ENCODE peak calls at places on chromosomes 3 and 15, in four cellular contexts. H is mesenchymal stem cell, P is A549, L is gastrocnemius medialis. Q is an unnamed sample.

GRCh38 chr3:128470134-128470915 is 3.6 kb upstream of the DNAJB8 start:
- DNase-seq in H (no peak), P (no peak), L (no peak), Q (no peak)

GRCh38 chr15:71515375-71516186 is 294.8 kb upstream of the NR2E3 start:
- DNase-seq in L (no peak), P (no peak), H (no peak), Q (no peak)

GRCh38 chr3:49806838-49807237 is 3.8 kb downstream of the INKA1 start:
- DNase-seq in P (no peak), H (no peak), L (no peak), Q (no peak)

GRCh38 chr3:29185706-29186105 is 95.2 kb upstream of the RBMS3 start:
- DNase-seq in L (no peak), P (no peak), H (peak), Q (no peak)

GRCh38 chr3:139746481-139746880 is 68.7 kb upstream of the NMNAT3 start:
- DNase-seq in P (no peak), H (no peak), L (no peak), Q (no peak)

GRCh38 chr15:70584838-70585706 is 178.3 kb downstream of the UACA start:
- DNase-seq in H (peak), P (peak), L (no peak), Q (peak)

GRCh38 chr15:89332446-89332845 is 2.2 kb downstream of the POLG start:
- DNase-seq in L (no peak), P (peak), H (peak), Q (peak)

GRCh38 chr3:56751056-56751455 is 50.7 kb downstream of the ARHGEF3 start:
- DNase-seq in H (no peak), P (no peak), L (no peak), Q (no peak)

GRCh38 chr3:132726341-132726823 is 4.2 kb upstream of the NPHP3 start:
- DNase-seq in L (no peak), P (peak), H (peak), Q (no peak)

GRCh38 chr3:49164983-49165720 is 979 bp downstream of the CCDC71 start:
- DNase-seq in H (peak), L (no peak), P (no peak), Q (no peak)

GRCh38 chr15:60004846-60005351 is 788 bp downstream of the FOXB1 start:
- DNase-seq in L (no peak), P (no peak), H (peak), Q (no peak)

GRCh38 chr15:57223345-57223744 is 153.0 kb upstream of the CGNL1 start:
- DNase-seq in P (no peak), H (no peak), L (no peak), Q (no peak)

GRCh38 chr15:63495780-63496179 is 8.6 kb upstream of the USP3 start:
- DNase-seq in H (no peak), L (no peak), P (no peak), Q (no peak)

GRCh38 chr3:43177092-43177491 is 71.2 kb upstream of the POMGNT2 start:
- DNase-seq in H (no peak), L (no peak), P (no peak), Q (no peak)

GRCh38 chr3:42728056-42728455 is 25.5 kb upstream of the HHATL start:
- DNase-seq in L (no peak), P (no peak), H (no peak), Q (no peak)

GRCh38 chr15:78709263-78709882 is 68.4 kb upstream of the CHRNB4 start:
- DNase-seq in H (peak), P (peak), L (peak), Q (peak)
- H3K4me3 ChIP-seq in H (no peak), P (peak), L (no peak), Q (no peak)

GRCh38 chr15:92077353-92078080 is 224.0 kb downstream of the SLCO3A1 start:
- DNase-seq in L (peak), H (peak), P (peak), Q (peak)

GRCh38 chr15:92079047-92079446 is 225.5 kb downstream of the SLCO3A1 start:
- DNase-seq in L (no peak), P (no peak), H (no peak), Q (no peak)

GRCh38 chr15:92076536-92076935 is 223.0 kb downstream of the SLCO3A1 start:
- DNase-seq in H (no peak), P (no peak), L (no peak), Q (no peak)

GRCh38 chr15:92079647-92080255 is 226.2 kb downstream of the SLCO3A1 start:
- DNase-seq in P (no peak), L (no peak), H (no peak), Q (no peak)

DNA sequence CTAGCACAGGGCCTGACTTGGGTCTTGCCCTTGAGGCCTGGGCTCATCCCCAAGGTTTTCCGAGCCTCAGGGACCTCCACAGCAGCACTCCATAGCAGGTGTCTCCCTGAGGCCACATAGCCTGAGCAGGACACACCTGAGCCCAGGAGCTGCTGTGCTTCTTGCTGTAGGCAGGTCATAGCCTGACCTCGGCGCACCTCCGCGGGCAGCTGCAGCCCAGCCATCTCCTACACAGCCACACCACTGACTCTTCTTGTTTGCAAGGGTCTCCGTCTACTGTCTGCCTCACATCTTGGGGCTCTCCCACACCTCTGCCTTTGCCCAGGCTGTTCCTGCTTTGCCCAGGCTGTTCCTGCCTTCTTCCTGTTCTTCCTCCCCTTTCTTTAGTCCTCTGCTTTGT is 224.8 kb downstream of the SLCO3A1 start:
- DNase-seq in H (no peak), L (no peak), P (no peak), Q (no peak)
- H3K4me3 ChIP-seq in H (no peak), L (no peak), P (no peak), Q (no peak)

GRCh38 chr3:98886525-98886924 is 15.0 kb downstream of the DCBLD2 start:
- DNase-seq in L (no peak), P (no peak), H (no peak), Q (no peak)

GRCh38 chr3:98885851-98886250 is 15.6 kb downstream of the DCBLD2 start:
- DNase-seq in P (no peak), H (peak), L (no peak), Q (no peak)

GRCh38 chr3:98887684-98888083 is 13.8 kb downstream of the DCBLD2 start:
- DNase-seq in L (no peak), H (no peak), P (no peak), Q (no peak)

GRCh38 chr3:98890181-98890882 is 11.2 kb downstream of the DCBLD2 start:
- DNase-seq in H (no peak), P (no peak), L (no peak), Q (no peak)

DNA sequence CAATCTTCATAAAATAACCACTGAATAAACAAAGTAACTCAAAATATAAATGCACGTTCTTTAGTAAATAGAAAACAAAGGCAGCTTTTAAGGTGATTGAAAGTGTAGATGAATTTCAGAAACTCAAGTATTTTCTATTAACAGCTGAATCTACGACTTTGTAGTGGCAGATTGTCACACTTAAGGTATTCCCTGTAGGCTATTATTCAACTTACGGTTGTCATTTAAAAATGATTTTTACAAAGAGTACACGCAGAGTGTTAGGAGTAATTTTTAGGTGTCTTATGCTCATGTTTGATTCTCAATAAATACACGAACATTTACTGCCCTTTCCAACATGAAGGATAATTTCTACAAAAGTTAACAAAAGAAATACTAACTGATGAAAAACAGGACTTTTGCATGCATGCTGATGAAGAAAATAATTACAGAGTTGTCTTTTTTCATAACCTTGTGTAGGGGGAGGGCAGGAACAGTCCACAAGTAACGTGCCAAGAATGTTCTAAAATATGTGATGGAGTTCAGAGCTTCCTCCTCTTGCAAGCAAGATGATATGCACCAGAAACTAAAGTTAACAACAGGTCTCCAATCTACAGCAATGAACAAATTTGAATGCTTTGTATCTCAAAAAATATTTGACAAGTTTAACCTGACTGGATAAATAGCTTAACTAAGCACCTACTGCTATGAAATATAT is 16.7 kb downstream of the DCBLD2 start:
- DNase-seq in P (no peak), H (peak), L (no peak), Q (no peak)
- H3K4me3 ChIP-seq in P (peak), H (no peak), L (no peak), Q (no peak)

DNA sequence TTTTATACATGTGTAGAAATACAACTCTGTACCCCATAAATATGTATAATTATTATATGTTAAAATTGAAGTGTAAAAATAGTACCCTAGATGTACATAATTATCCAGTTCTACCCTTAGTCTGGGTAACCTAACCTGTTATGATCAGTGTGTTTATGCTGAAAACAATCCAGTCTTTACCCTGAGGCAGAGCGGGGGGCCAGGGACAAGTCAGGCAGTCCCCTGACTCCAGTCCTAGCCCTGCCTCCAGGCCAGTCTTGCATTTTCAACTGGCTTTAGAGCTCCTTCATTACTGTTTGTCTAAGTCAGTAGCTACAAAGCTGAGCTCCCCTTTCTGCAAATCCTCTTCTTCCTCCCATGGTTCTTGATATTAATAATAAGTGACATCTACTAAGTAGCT is 3.1 kb downstream of the MESD start:
- DNase-seq in P (no peak), L (no peak), H (no peak), Q (no peak)
- H3K4me3 ChIP-seq in P (no peak), L (no peak), H (no peak), Q (no peak)

GRCh38 chr3:13894096-13894811 is 14.4 kb upstream of the WNT7A start:
- DNase-seq in P (no peak), H (no peak), L (no peak), Q (no peak)
- H3K4me3 ChIP-seq in P (no peak), H (no peak), L (no peak), Q (no peak)

DNA sequence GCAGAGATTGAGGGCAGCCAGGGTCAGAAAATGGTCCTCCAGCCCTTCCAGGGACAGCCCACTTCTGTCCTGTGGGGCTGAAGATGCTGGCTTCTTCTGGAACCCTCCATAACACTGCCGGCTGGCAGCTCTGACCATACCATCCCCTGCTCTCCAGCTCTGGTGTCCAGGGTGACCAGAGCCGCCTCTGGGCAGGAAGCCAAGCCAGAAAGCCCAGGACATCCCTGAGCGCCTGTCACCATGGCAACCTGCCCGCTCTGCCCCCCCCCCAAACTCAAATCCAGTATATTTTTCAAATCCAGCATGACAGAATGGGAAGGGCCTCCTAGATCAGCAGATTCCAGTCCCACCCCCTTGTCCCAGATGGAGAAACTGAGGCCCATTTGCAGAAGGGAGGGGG is 420 bp upstream of the TMIE start:
- DNase-seq in H (no peak), P (no peak), L (no peak), Q (peak)
- H3K4me3 ChIP-seq in H (no peak), P (no peak), L (no peak), Q (no peak)

DNA sequence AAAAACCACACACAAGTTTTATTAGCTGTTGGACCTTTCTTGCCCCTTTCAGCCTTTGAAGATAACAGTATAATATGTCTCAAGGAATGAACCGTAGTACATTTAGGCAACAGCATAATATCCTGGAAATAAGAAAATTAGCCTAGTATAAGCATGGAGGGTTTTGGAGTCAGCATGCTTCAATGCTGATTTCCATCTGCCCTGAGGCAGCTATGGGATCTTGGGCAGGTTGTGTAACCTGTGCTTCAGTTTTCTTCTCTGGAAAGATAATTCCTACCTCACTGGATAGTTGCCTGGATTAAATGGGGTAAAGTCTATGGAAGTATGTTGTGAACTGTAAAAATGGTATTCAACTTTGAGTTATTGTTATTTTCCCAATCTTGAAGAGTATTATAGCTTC is 1.6 kb downstream of the DHX30 start:
- DNase-seq in P (no peak), H (no peak), L (no peak), Q (no peak)
- H3K4me3 ChIP-seq in P (no peak), H (no peak), L (no peak), Q (no peak)

DNA sequence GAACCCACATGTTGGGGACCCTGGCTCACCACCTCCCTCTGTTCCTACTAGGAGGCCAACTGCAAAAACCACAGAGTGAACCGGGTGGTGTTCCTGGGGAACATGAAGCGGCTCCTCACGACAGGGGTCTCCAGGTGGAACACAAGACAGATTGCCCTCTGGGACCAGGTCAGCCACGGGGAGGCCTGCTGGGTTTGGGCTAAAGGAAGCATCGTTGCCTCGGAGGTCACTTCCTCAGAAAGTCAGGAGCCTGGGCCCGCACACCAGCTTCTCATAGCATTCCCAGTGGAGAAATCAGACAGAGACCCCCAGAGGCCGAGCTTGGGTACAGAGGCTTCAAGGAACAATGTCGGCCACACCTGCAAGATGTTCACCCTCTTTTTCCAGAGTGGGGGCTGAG is 106.8 kb downstream of the ANP32A start:
- DNase-seq in L (no peak), H (no peak), P (no peak), Q (no peak)
- H3K4me3 ChIP-seq in L (no peak), H (no peak), P (no peak), Q (no peak)

GRCh38 chr3:99637041-99637380 is 1.4 kb upstream of the COL8A1 start:
- DNase-seq in P (no peak), H (peak), L (no peak), Q (no peak)
- H3K4me3 ChIP-seq in P (peak), H (no peak), L (peak), Q (peak)

Q was measured in aorta.